ENCODE peak calls at places on chromosomes 12 and 14, in ten cellular contexts. X is GM23338, C is aorta, W is HepG2, G is pancreas, H is SK-N-SH, F is OCI-LY7, P is Peyer's patch, N is psoas muscle, O is MM.1S. A is an unnamed sample. For H3K4me1, the result is how much of the 10 kb centered on the place peaks cover.

GRCh38 chr12:121580959-121581680 is at the start of gene KDM2B:
- DNase-seq in F (peak), W (peak), G (peak), H (peak), X (peak), C (peak), N (no peak), O (no peak), P (no peak), A (peak)

GRCh38 chr14:101252443-101253214 is 308.7 kb upstream of the DIO3 start:
- DNase-seq in P (no peak), W (no peak), C (no peak), F (no peak), H (peak), G (no peak), X (no peak), O (no peak), N (no peak), A (no peak)

GRCh38 chr14:89137514-89138163 is 279.4 kb downstream of the FOXN3 start:
- DNase-seq in N (peak), F (no peak), C (peak), W (peak), X (no peak), P (no peak), H (peak), G (peak), O (no peak), A (no peak)

GRCh38 chr14:102900631-102901571 is 21.6 kb upstream of the AMN start:
- DNase-seq in O (peak), W (no peak), X (no peak), H (peak), G (no peak), F (peak), C (no peak), P (no peak), N (no peak), A (no peak)

GRCh38 chr12:109926488-109927210 is 26.6 kb downstream of the TCHP start:
- DNase-seq in O (no peak), P (peak), H (no peak), C (no peak), G (no peak), F (no peak), N (no peak), W (no peak), X (no peak), A (no peak)

GRCh38 chr14:80419769-80420168 is 208.5 kb upstream of the DIO2 start:
- DNase-seq in W (no peak), H (no peak), G (no peak), N (no peak), P (no peak), O (no peak), F (no peak), X (no peak), C (no peak), A (no peak)

GRCh38 chr12:52207106-52207505 is 15.3 kb upstream of the KRT80 start:
- DNase-seq in F (no peak), C (no peak), H (peak), O (no peak), G (no peak), P (no peak), X (no peak), N (no peak), W (no peak), A (no peak)

GRCh38 chr14:104865069-104865630 is at the start of gene CEP170B:
- DNase-seq in G (peak), F (peak), H (peak), W (no peak), N (no peak), P (peak), X (peak), C (peak), O (peak), A (peak)

GRCh38 chr14:94681300-94682060 is 69.3 kb downstream of the SERPINA3 start:
- DNase-seq in W (peak), X (peak), C (no peak), H (peak), G (peak), N (no peak), P (no peak), O (peak), F (peak), A (no peak)

GRCh38 chr12:116916714-116917114 is 6.0 kb downstream of the FBXW8 start:
- DNase-seq in F (peak), O (peak), X (peak), W (peak), C (no peak), N (no peak), P (no peak), H (no peak), G (no peak), A (peak)

GRCh38 chr14:89186850-89187376 is 230.1 kb downstream of the FOXN3 start:
- DNase-seq in X (no peak), C (peak), N (peak), H (no peak), G (peak), W (no peak), F (no peak), P (peak), O (no peak), A (no peak)

GRCh38 chr12:49827351-49828099 is 688 bp downstream of the NCKAP5L start:
- DNase-seq in N (peak), W (peak), X (peak), O (no peak), F (peak), P (no peak), G (peak), C (peak), H (peak), A (peak)

GRCh38 chr12:27347779-27348178 is 15.1 kb downstream of the BMAL2 start:
- DNase-seq in P (no peak), G (no peak), H (no peak), C (no peak), W (no peak), N (no peak), O (no peak), X (no peak), F (no peak), A (no peak)

GRCh38 chr14:44847910-44848309 is 113.8 kb downstream of the KLHL28 start:
- DNase-seq in P (no peak), O (no peak), H (no peak), X (no peak), F (no peak), C (no peak), W (no peak), N (no peak), G (no peak), A (no peak)

GRCh38 chr14:106681161-106681955 is 1155.0 kb downstream of the TMEM121 start:
- DNase-seq in W (no peak), C (no peak), P (no peak), O (no peak), N (no peak), F (no peak), G (no peak), X (no peak), H (no peak), A (no peak)

GRCh38 chr14:34692898-34693227 is 21.5 kb downstream of the CFL2 start:
- DNase-seq in G (no peak), W (no peak), X (no peak), N (no peak), H (no peak), C (no peak), O (no peak), F (no peak), P (no peak), A (no peak)

GRCh38 chr14:77268989-77269595 is 1.9 kb downstream of the NGB start:
- DNase-seq in G (peak), X (peak), C (no peak), P (no peak), N (no peak), O (peak), W (no peak), F (peak), H (no peak), A (no peak)

GRCh38 chr14:75941030-75941429 is 40.8 kb downstream of the TGFB3 start:
- DNase-seq in N (peak), W (no peak), P (no peak), H (no peak), F (no peak), C (no peak), O (no peak), G (peak), X (no peak), A (no peak)

GRCh38 chr12:126083931-126084330 is 1018.7 kb downstream of the AACS start:
- DNase-seq in X (peak), N (no peak), P (no peak), W (no peak), H (no peak), O (no peak), G (peak), F (no peak), C (no peak), A (no peak)

GRCh38 chr12:57772429-57773322 is at the start of gene EEF1AKMT3:
- DNase-seq in P (peak), H (peak), N (peak), O (peak), C (peak), X (peak), G (peak), F (no peak), W (peak), A (no peak)

GRCh38 chr12:115160290-115161108 is 476.5 kb upstream of the TBX3 start:
- DNase-seq in O (no peak), G (no peak), N (no peak), F (no peak), X (no peak), W (no peak), C (no peak), P (no peak), H (no peak), A (no peak)

GRCh38 chr12:52198454-52199215 is 6.8 kb upstream of the KRT80 start:
- DNase-seq in F (no peak), O (no peak), C (no peak), W (no peak), H (no peak), P (no peak), G (no peak), N (peak), X (no peak), A (no peak)

GRCh38 chr12:15208871-15209656 is 12.2 kb downstream of the RERG start:
- DNase-seq in P (no peak), C (peak), O (no peak), W (no peak), H (no peak), F (no peak), X (no peak), G (no peak), N (no peak), A (no peak)

GRCh38 chr12:123150804-123151678 is at the start of gene PITPNM2:
- DNase-seq in F (peak), O (peak), G (peak), W (no peak), N (peak), P (peak), H (peak), X (peak), C (peak), A (peak)

GRCh38 chr12:57381693-57382220 is 49.1 kb downstream of the R3HDM2 start:
- DNase-seq in C (no peak), F (no peak), X (no peak), O (no peak), W (no peak), G (no peak), N (no peak), P (no peak), H (no peak), A (no peak)

GRCh38 chr12:117646595-117646994 is 285.2 kb upstream of the NOS1 start:
- DNase-seq in N (no peak), X (peak), P (no peak), F (no peak), C (no peak), W (no peak), O (no peak), H (peak), G (no peak), A (no peak)

GRCh38 chr14:83096092-83096491 is 1562.4 kb upstream of the SEL1L start:
- DNase-seq in G (no peak), X (no peak), W (no peak), O (no peak), N (no peak), F (no peak), C (no peak), P (no peak), H (no peak), A (no peak)

GRCh38 chr14:64983439-64984310 is 3.0 kb upstream of the FNTB start:
- DNase-seq in C (no peak), G (peak), P (no peak), X (peak), F (peak), N (no peak), W (peak), H (peak), O (peak), A (peak)

GRCh38 chr14:65517635-65518542 is 105.4 kb downstream of the FUT8 start:
- DNase-seq in G (no peak), N (no peak), P (no peak), O (no peak), C (no peak), X (no peak), W (no peak), H (no peak), F (no peak), A (no peak)

GRCh38 chr14:90632868-90633267 is 183.4 kb downstream of the TTC7B start:
- DNase-seq in C (no peak), G (no peak), X (no peak), N (no peak), H (no peak), O (no peak), F (no peak), W (no peak), P (no peak), A (no peak)

GRCh38 chr14:68222726-68223125 is 403.1 kb downstream of the RAD51B start:
- DNase-seq in C (no peak), W (no peak), G (no peak), P (no peak), X (no peak), F (no peak), O (no peak), H (no peak), N (no peak), A (no peak)

GRCh38 chr14:68222154-68222553 is 402.6 kb downstream of the RAD51B start:
- DNase-seq in W (no peak), F (no peak), P (no peak), N (no peak), C (no peak), H (no peak), X (no peak), G (no peak), O (no peak), A (no peak)

GRCh38 chr14:68226523-68226922 is 406.9 kb downstream of the RAD51B start:
- DNase-seq in N (no peak), O (no peak), H (no peak), X (no peak), G (no peak), W (no peak), C (no peak), F (no peak), P (no peak), A (no peak)

GRCh38 chr14:68229423-68229831 is 409.8 kb downstream of the RAD51B start:
- DNase-seq in O (no peak), P (no peak), F (no peak), C (no peak), W (no peak), X (no peak), G (no peak), N (no peak), H (no peak), A (no peak)

DNA sequence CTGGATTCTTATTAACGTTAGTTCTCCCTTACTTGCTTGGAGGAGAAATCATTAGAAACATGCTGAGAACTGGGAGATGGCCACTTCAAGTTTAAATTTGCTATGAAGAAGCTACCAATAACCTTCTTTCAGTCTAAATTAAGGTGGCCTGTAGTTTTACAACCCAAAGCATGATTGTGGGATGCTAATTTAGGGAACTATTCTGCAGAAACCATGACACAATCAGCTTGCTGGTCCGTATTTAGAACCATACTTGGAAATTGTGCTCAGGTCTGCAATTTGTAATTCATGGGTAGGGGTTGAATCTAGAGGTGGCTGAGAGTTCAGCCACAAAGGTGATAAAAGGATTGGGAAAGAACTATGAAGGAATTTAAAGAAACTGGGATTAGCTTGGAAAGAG is 405.7 kb downstream of the RAD51B start:
- DNase-seq in H (no peak), C (no peak), P (no peak), O (no peak), W (no peak), G (no peak), X (no peak), N (no peak), F (no peak), A (no peak)
- H3K4me1 ChIP-seq in H (under half), C (under half), P (under half), O (under half), W (under half), G (under half), X (under half), N (under half), F (under half), A (under half)

GRCh38 chr12:101782544-101782855 is 43.2 kb upstream of the SYCP3 start:
- DNase-seq in P (no peak), F (no peak), N (no peak), X (no peak), C (no peak), G (no peak), W (no peak), O (no peak), H (no peak), A (no peak)
- H3K27ac ChIP-seq in P (no peak), F (no peak), N (peak), X (no peak), C (no peak), G (no peak), W (no peak), O (no peak), H (peak), A (no peak)

DNA sequence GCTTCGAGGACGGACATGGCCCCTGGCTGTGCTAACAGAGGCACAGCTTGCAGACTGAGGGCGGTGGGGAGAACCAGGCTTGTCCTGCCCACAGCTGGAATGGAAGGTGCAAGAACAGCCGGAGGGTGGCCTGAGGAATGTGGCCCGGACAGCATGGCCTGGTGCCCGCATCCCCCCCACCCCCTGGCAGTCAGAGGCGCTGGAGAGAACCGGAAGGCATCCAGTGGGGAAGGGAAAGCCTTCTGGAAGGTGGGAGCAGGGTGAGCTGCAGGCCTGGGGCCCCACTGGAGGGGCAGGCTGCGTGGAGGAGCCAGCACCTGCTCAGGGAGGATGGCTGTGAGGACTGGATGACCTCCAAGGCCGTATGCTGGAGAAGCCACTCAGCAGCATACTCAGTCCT is 8.1 kb upstream of the CYP46A1 start:
- DNase-seq in N (no peak), C (peak), H (no peak), G (no peak), P (no peak), F (no peak), W (no peak), O (no peak), X (no peak), A (no peak)
- H3K4me1 ChIP-seq in N (under half), C (under half), H (under half), G (under half), P (under half), F (under half), W (under half), O (under half), X (under half), A (under half)

DNA sequence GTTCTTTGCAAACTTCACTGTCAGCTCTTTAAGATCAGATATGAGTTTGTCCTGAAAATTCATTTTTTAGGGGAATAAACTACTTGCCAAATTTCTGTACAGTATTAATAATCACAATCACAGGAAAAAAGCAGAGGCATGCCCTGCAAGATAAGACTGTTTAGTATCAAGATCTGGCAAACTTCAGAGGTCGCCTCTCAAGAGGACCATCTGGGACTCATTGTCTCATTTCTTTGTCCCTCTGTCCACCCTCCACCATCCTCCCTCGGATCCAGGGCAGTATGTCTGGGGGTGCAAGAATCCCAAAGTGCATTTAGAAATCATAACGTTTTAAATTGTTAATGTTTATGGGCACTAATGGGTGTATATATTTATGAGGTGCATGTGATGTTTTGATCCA is 232.4 kb upstream of the FKBP4 start:
- DNase-seq in G (no peak), X (no peak), P (no peak), W (no peak), C (no peak), H (peak), O (no peak), F (no peak), N (no peak), A (no peak)
- H3K27ac ChIP-seq in G (no peak), X (no peak), P (no peak), W (no peak), C (no peak), H (no peak), O (no peak), F (no peak), N (no peak), A (no peak)

DNA sequence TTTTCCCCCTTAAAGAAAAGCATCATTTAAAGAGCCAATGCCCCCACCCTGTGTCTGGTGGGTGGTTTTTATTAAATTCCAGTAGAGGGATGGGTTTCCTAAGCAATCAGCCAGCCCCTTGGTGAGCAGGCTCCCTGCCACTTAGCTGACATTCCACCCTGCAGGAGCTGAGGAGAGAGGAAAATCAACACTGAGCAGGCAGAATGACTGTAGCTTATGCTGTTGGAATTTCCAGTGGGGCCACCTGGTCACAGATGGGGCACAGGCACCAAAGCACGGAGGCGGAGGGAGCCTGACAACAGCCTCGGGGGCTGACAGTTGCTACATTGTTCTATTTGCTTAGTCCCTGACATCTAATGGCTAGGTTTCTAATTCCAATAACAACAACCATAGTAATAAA is 127.7 kb downstream of the TMEM30B start:
- DNase-seq in P (no peak), W (peak), C (no peak), X (peak), G (no peak), F (no peak), O (no peak), H (peak), N (no peak), A (no peak)
- H3K4me1 ChIP-seq in P (under half), W (under half), C (under half), X (under half), G (under half), F (under half), O (under half), H (under half), N (under half), A (under half)

DNA sequence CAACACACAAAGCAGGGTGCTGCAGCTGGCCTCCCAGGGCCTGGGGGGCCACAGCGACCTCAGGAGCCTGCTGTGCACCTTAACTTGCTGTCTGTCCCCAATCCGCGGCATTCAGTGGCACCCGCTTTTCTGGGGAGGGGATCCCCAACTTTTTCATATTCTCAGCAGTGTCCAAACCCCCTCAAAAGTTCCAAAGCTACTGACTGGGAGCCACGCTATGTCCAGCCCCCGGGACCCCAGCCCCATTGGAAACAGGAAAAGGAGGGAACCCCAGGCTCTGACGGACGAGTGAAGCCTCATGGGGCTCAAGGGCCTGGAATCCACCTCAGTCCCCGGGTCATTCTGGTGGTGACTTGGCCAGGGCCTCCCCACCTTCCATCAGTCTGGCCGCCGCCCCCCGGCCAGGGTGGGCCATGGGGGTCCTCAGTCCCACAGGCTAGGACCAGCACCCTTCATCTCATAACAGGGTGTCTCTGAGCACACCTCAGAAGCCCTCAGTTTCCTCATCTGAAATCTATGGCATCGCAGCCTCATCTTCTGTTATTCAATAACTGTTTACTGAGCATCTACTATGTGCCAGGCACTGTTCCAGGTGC is 127.3 kb downstream of the NCOR2 start:
- DNase-seq in P (no peak), X (no peak), C (no peak), N (no peak), G (no peak), W (no peak), F (no peak), H (no peak), O (no peak), A (no peak)
- H3K27ac ChIP-seq in P (no peak), X (no peak), C (no peak), N (no peak), G (no peak), W (no peak), F (no peak), H (peak), O (no peak), A (no peak)

A was measured in CD4-positive, alpha-beta memory T cell.